ENCODE peak calls at places on chromosome 22, in six cellular contexts. One of them, this sample, is unnamed.

GRCh38 chr22:29275819-29276565 is 7.9 kb downstream of the EWSR1 start:
- DNase-seq in neural crest cell: no peak
- DNase-seq in cardiac fibroblast: no peak
- DNase-seq in HFFc6: no peak
- DNase-seq in testis: no peak
- DNase-seq in H9: no peak
- DNase-seq in this sample: no peak

GRCh38 chr22:47678667-47679287 is 916.3 kb downstream of the TBC1D22A start:
- DNase-seq in neural crest cell: no peak
- DNase-seq in testis: no peak
- DNase-seq in cardiac fibroblast: no peak
- DNase-seq in H9: peak; percentile 45
- DNase-seq in HFFc6: no peak
- DNase-seq in this sample: peak; percentile 68

GRCh38 chr22:34976474-34976873 is 89.5 kb upstream of the ISX start:
- DNase-seq in HFFc6: no peak
- DNase-seq in cardiac fibroblast: no peak
- DNase-seq in H9: no peak
- DNase-seq in testis: no peak
- DNase-seq in neural crest cell: no peak
- DNase-seq in this sample: no peak

GRCh38 chr22:27065259-27065658 is 407.9 kb downstream of the MIAT start:
- DNase-seq in cardiac fibroblast: no peak
- DNase-seq in H9: no peak
- DNase-seq in HFFc6: no peak
- DNase-seq in testis: no peak
- DNase-seq in neural crest cell: no peak
- DNase-seq in this sample: no peak

GRCh38 chr22:28014141-28015055 is 95.3 kb upstream of the PITPNB start:
- DNase-seq in neural crest cell: no peak
- DNase-seq in HFFc6: no peak
- DNase-seq in testis: no peak
- DNase-seq in cardiac fibroblast: no peak
- DNase-seq in H9: no peak
- DNase-seq in this sample: no peak

GRCh38 chr22:29167032-29167911 is 38.4 kb upstream of the EMID1 start:
- DNase-seq in HFFc6: no peak
- DNase-seq in H9: no peak
- DNase-seq in neural crest cell: no peak
- DNase-seq in cardiac fibroblast: no peak
- DNase-seq in testis: no peak
- DNase-seq in this sample: no peak

GRCh38 chr22:44523981-44524759 is 26.1 kb upstream of the RTL6 start:
- DNase-seq in H9: peak; percentile 7
- DNase-seq in HFFc6: peak; percentile 85
- DNase-seq in cardiac fibroblast: peak; percentile 97
- DNase-seq in neural crest cell: no peak
- DNase-seq in testis: peak; percentile 13
- DNase-seq in this sample: peak; percentile 84

GRCh38 chr22:27973851-27974250 is 54.8 kb upstream of the PITPNB start:
- DNase-seq in H9: no peak
- DNase-seq in HFFc6: no peak
- DNase-seq in cardiac fibroblast: no peak
- DNase-seq in testis: no peak
- DNase-seq in neural crest cell: no peak
- DNase-seq in this sample: no peak

GRCh38 chr22:29768052-29768680 is 997 bp downstream of the UQCR10 start:
- DNase-seq in neural crest cell: no peak
- DNase-seq in cardiac fibroblast: no peak
- DNase-seq in testis: no peak
- DNase-seq in H9: no peak
- DNase-seq in HFFc6: peak; percentile 24
- DNase-seq in this sample: no peak

GRCh38 chr22:42315392-42315756 is 44.9 kb upstream of the TCF20 start:
- DNase-seq in HFFc6: no peak
- DNase-seq in neural crest cell: no peak
- DNase-seq in H9: no peak
- DNase-seq in testis: no peak
- DNase-seq in cardiac fibroblast: no peak
- DNase-seq in this sample: no peak

GRCh38 chr22:44312766-44313165 is at the start of gene SHISAL1:
- DNase-seq in testis: no peak
- DNase-seq in H9: no peak
- DNase-seq in neural crest cell: no peak
- DNase-seq in cardiac fibroblast: peak; percentile 22
- DNase-seq in HFFc6: peak; percentile 0
- DNase-seq in this sample: no peak

GRCh38 chr22:27022256-27022655 is 364.9 kb downstream of the MIAT start:
- DNase-seq in cardiac fibroblast: no peak
- DNase-seq in testis: no peak
- DNase-seq in H9: no peak
- DNase-seq in neural crest cell: no peak
- DNase-seq in HFFc6: no peak
- DNase-seq in this sample: no peak

GRCh38 chr22:43279867-43280519 is 63.2 kb downstream of the SCUBE1 start:
- DNase-seq in neural crest cell: no peak
- DNase-seq in cardiac fibroblast: no peak
- DNase-seq in H9: no peak
- DNase-seq in testis: no peak
- DNase-seq in HFFc6: no peak
- DNase-seq in this sample: no peak

GRCh38 chr22:27919943-27920755 is 1.1 kb upstream of the PITPNB start:
- DNase-seq in neural crest cell: peak; percentile 27
- DNase-seq in testis: peak; percentile 42
- DNase-seq in cardiac fibroblast: peak; percentile 66
- DNase-seq in H9: peak; percentile 60
- DNase-seq in HFFc6: peak; percentile 32
- DNase-seq in this sample: no peak

GRCh38 chr22:32676196-32676595 is 125.3 kb upstream of the TIMP3 start:
- DNase-seq in testis: no peak
- DNase-seq in H9: no peak
- DNase-seq in neural crest cell: no peak
- DNase-seq in cardiac fibroblast: no peak
- DNase-seq in HFFc6: no peak
- DNase-seq in this sample: no peak

GRCh38 chr22:47151490-47151889 is 389.0 kb downstream of the TBC1D22A start:
- DNase-seq in cardiac fibroblast: peak; percentile 55
- DNase-seq in H9: no peak
- DNase-seq in neural crest cell: no peak
- DNase-seq in HFFc6: no peak
- DNase-seq in testis: no peak
- DNase-seq in this sample: no peak

GRCh38 chr22:50053861-50054260 is 4.2 kb downstream of the TTLL8 start:
- DNase-seq in HFFc6: no peak
- DNase-seq in H9: no peak
- DNase-seq in neural crest cell: no peak
- DNase-seq in cardiac fibroblast: no peak
- DNase-seq in testis: no peak
- DNase-seq in this sample: no peak

GRCh38 chr22:45302047-45302446 is 7.7 kb upstream of the FAM118A start:
- DNase-seq in HFFc6: peak; percentile 83
- DNase-seq in H9: no peak
- DNase-seq in cardiac fibroblast: peak; percentile 75
- DNase-seq in neural crest cell: no peak
- DNase-seq in testis: no peak
- DNase-seq in this sample: no peak

GRCh38 chr22:50626314-50626855 is 1.6 kb downstream of the ARSA start:
- DNase-seq in testis: no peak
- DNase-seq in neural crest cell: no peak
- DNase-seq in HFFc6: no peak
- DNase-seq in cardiac fibroblast: no peak
- DNase-seq in H9: peak; percentile 17
- DNase-seq in this sample: no peak

GRCh38 chr22:49724030-49724892 is 103.4 kb downstream of the BRD1 start:
- DNase-seq in HFFc6: no peak
- DNase-seq in testis: peak; percentile 23
- DNase-seq in H9: no peak
- DNase-seq in neural crest cell: no peak
- DNase-seq in cardiac fibroblast: no peak
- DNase-seq in this sample: peak; percentile 80

GRCh38 chr22:44220727-44221680 is 40.3 kb downstream of the PARVG start:
- DNase-seq in H9: no peak
- DNase-seq in cardiac fibroblast: no peak
- DNase-seq in HFFc6: no peak
- DNase-seq in testis: no peak
- DNase-seq in neural crest cell: no peak
- DNase-seq in this sample: no peak

GRCh38 chr22:46537946-46538815 is 761 bp upstream of the CELSR1 start:
- DNase-seq in neural crest cell: peak; percentile 49
- DNase-seq in HFFc6: peak; percentile 32
- DNase-seq in testis: no peak
- DNase-seq in H9: peak; percentile 61
- DNase-seq in cardiac fibroblast: peak; percentile 38
- DNase-seq in this sample: no peak

GRCh38 chr22:47619631-47620030 is 857.2 kb downstream of the TBC1D22A start:
- DNase-seq in testis: no peak
- DNase-seq in H9: no peak
- DNase-seq in cardiac fibroblast: no peak
- DNase-seq in HFFc6: no peak
- DNase-seq in neural crest cell: no peak
- DNase-seq in this sample: no peak

GRCh38 chr22:50186789-50187523 is 1.2 kb downstream of the TRABD start:
- DNase-seq in HFFc6: no peak
- DNase-seq in H9: no peak
- DNase-seq in neural crest cell: no peak
- DNase-seq in cardiac fibroblast: peak; percentile 35
- DNase-seq in testis: no peak
- DNase-seq in this sample: no peak

GRCh38 chr22:29224859-29225410 is 19.2 kb downstream of the EMID1 start:
- DNase-seq in neural crest cell: no peak
- DNase-seq in cardiac fibroblast: no peak
- DNase-seq in HFFc6: no peak
- DNase-seq in H9: no peak
- DNase-seq in testis: no peak
- DNase-seq in this sample: no peak

DNA sequence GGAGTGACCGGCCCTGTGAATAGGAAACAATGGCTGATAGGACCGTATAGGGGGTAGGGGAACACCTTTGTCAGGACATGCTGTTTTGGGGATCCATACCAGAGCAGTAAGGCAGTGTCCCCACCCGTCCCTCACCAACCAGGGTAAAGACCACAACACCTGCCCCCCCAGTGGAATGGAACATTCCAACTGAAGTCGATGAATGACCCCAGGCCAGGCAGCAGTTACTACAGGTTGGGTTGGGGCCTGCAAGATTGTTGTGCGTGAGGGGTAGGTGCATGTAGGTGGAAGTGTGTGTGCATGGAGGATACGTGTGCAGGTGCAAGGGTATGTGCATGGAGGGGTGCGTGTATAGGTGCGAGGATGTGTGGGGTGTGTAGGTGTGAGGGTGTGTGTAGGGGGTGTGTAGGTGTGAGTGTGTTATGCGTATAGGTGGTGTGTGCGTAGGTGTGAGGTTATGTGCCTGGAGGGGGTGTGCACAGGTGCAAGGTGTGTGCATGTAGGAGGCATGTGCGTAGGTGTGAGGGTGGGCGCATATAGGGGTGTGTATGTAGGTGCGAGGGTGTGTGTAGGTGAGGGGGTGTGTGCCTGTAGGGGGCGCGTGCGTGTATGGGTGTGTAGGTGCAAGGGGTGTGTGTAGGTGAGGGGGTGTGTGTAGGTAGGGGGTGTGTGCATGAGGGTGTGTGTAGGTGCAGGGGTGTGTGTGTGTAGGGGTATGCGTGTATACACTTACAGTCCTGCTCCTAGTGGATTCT is 32.9 kb downstream of the PISD start:
- DNase-seq in testis: no peak
- DNase-seq in H9: peak; percentile 28
- DNase-seq in cardiac fibroblast: no peak
- DNase-seq in neural crest cell: no peak
- DNase-seq in HFFc6: no peak
- DNase-seq in this sample: no peak
- TF ChIP-seq CTCF in testis: no peak
- TF ChIP-seq CTCF in H9: no peak
- TF ChIP-seq CTCF in cardiac fibroblast: no peak
- TF ChIP-seq CTCF in neural crest cell: no peak
- TF ChIP-seq CTCF in HFFc6: peak; percentile 44
- TF ChIP-seq CTCF in this sample: no peak

GRCh38 chr22:21981874-21982273 is 713 bp downstream of the TOP3B start:
- DNase-seq in testis: no peak
- DNase-seq in H9: no peak
- DNase-seq in HFFc6: no peak
- DNase-seq in neural crest cell: no peak
- DNase-seq in cardiac fibroblast: no peak
- DNase-seq in this sample: no peak

GRCh38 chr22:21980547-21980946 is 2.0 kb downstream of the TOP3B start:
- DNase-seq in testis: no peak
- DNase-seq in H9: no peak
- DNase-seq in neural crest cell: no peak
- DNase-seq in cardiac fibroblast: no peak
- DNase-seq in HFFc6: no peak
- DNase-seq in this sample: no peak

GRCh38 chr22:21985214-21985613 is 2.6 kb upstream of the TOP3B start:
- DNase-seq in cardiac fibroblast: no peak
- DNase-seq in neural crest cell: no peak
- DNase-seq in H9: no peak
- DNase-seq in HFFc6: no peak
- DNase-seq in testis: no peak
- DNase-seq in this sample: no peak

GRCh38 chr22:21982338-21982965 is at the start of gene TOP3B:
- DNase-seq in neural crest cell: peak; percentile 74
- DNase-seq in cardiac fibroblast: peak; percentile 80
- DNase-seq in H9: peak; percentile 69
- DNase-seq in HFFc6: peak; percentile 63
- DNase-seq in testis: peak; percentile 85
- DNase-seq in this sample: peak; percentile 92

GRCh38 chr22:21984793-21985192 is 2.2 kb upstream of the TOP3B start:
- DNase-seq in cardiac fibroblast: peak; percentile 57
- DNase-seq in testis: peak; percentile 67
- DNase-seq in H9: peak; percentile 83
- DNase-seq in neural crest cell: peak; percentile 48
- DNase-seq in HFFc6: peak; percentile 14
- DNase-seq in this sample: no peak
- TF ChIP-seq CTCF in cardiac fibroblast: peak; percentile 71
- TF ChIP-seq CTCF in testis: peak; percentile 22
- TF ChIP-seq CTCF in H9: peak; percentile 74
- TF ChIP-seq CTCF in neural crest cell: no peak
- TF ChIP-seq CTCF in HFFc6: peak; percentile 72
- TF ChIP-seq CTCF in this sample: no peak

GRCh38 chr22:31082606-31083376 is 1.7 kb downstream of the SMTN start:
- DNase-seq in H9: peak; percentile 75
- DNase-seq in testis: peak; percentile 53
- DNase-seq in neural crest cell: no peak
- DNase-seq in HFFc6: peak; percentile 58
- DNase-seq in cardiac fibroblast: peak; percentile 84
- DNase-seq in this sample: no peak
- TF ChIP-seq CTCF in H9: peak; percentile 67
- TF ChIP-seq CTCF in testis: peak; percentile 54
- TF ChIP-seq CTCF in neural crest cell: peak; percentile 61
- TF ChIP-seq CTCF in HFFc6: peak; percentile 94
- TF ChIP-seq CTCF in cardiac fibroblast: peak; percentile 71
- TF ChIP-seq CTCF in this sample: peak; percentile 50

GRCh38 chr22:38148252-38148651 is 33.4 kb downstream of the PLA2G6 start:
- DNase-seq in HFFc6: no peak
- DNase-seq in H9: no peak
- DNase-seq in cardiac fibroblast: peak; percentile 39
- DNase-seq in testis: no peak
- DNase-seq in neural crest cell: no peak
- DNase-seq in this sample: no peak

GRCh38 chr22:38155703-38156102 is 25.9 kb downstream of the PLA2G6 start:
- DNase-seq in H9: no peak
- DNase-seq in neural crest cell: no peak
- DNase-seq in HFFc6: no peak
- DNase-seq in testis: no peak
- DNase-seq in cardiac fibroblast: no peak
- DNase-seq in this sample: no peak

GRCh38 chr22:38153821-38154562 is 27.6 kb downstream of the PLA2G6 start:
- DNase-seq in H9: peak; percentile 29
- DNase-seq in testis: no peak
- DNase-seq in cardiac fibroblast: no peak
- DNase-seq in HFFc6: no peak
- DNase-seq in neural crest cell: no peak
- DNase-seq in this sample: no peak
- TF ChIP-seq CTCF in H9: peak; percentile 55
- TF ChIP-seq CTCF in testis: no peak
- TF ChIP-seq CTCF in cardiac fibroblast: no peak
- TF ChIP-seq CTCF in HFFc6: no peak
- TF ChIP-seq CTCF in neural crest cell: peak; percentile 26
- TF ChIP-seq CTCF in this sample: no peak

This sample was measured in osteocyte.